ENCODE peak calls at places on chromosomes 1 and 21, in four cellular contexts. P is HepG2, W is K562, U is SK-N-SH. S is an unnamed sample.

GRCh38 chr1:33161061-33161681 is 20.7 kb downstream of the TRIM62 start:
- DNase-seq in P (no peak), W (no peak), U (peak; percentile 97), S (peak; percentile 33)

GRCh38 chr21:31218830-31219608 is 125.0 kb downstream of the TIAM1 start:
- DNase-seq in P (no peak), W (no peak), U (no peak), S (no peak)

GRCh38 chr1:154982897-154983648 is at the start of gene FLAD1:
- DNase-seq in P (peak; percentile 99), W (peak; percentile 99), U (peak; percentile 93), S (peak; percentile 98)

GRCh38 chr1:51234721-51235425 is 1.2 kb upstream of the RNF11 start:
- DNase-seq in P (peak; percentile 59), W (peak; percentile 88), U (peak; percentile 55), S (no peak)

GRCh38 chr1:64701071-64701470 is 43.8 kb upstream of the RAVER2 start:
- DNase-seq in P (no peak), W (no peak), U (no peak), S (no peak)

GRCh38 chr1:186404454-186405051 is 28.9 kb downstream of the ODR4 start:
- DNase-seq in P (peak; percentile 27), W (peak; percentile 69), U (peak; percentile 32), S (no peak)

GRCh38 chr1:59733443-59734141 is 81.2 kb upstream of the HOOK1 start:
- DNase-seq in P (no peak), W (peak; percentile 13), U (no peak), S (no peak)

GRCh38 chr1:204453141-204453772 is 41.3 kb downstream of the PIK3C2B start:
- DNase-seq in P (no peak), W (no peak), U (no peak), S (no peak)

GRCh38 chr1:100440075-100440809 is 87.9 kb downstream of the CDC14A start:
- DNase-seq in P (peak; percentile 2), W (peak; percentile 83), U (peak; percentile 35), S (no peak)

GRCh38 chr1:227318003-227318851 is at the start of gene CDC42BPA:
- DNase-seq in P (peak; percentile 46), W (peak; percentile 95), U (peak; percentile 95), S (peak; percentile 79)

GRCh38 chr1:210230149-210230695 is 2.4 kb upstream of the SERTAD4 start:
- DNase-seq in P (no peak), W (no peak), U (no peak), S (no peak)

GRCh38 chr1:154869351-154870116 is 547 bp downstream of the KCNN3 start:
- DNase-seq in P (no peak), W (no peak), U (peak; percentile 80), S (no peak)

GRCh38 chr1:226723640-226724532 is 15.2 kb downstream of the ITPKB start:
- DNase-seq in P (no peak), W (peak; percentile 23), U (no peak), S (peak; percentile 53)

GRCh38 chr1:230866171-230866811 is 2.0 kb downstream of the C1orf198 start:
- DNase-seq in P (no peak), W (peak; percentile 30), U (no peak), S (no peak)

GRCh38 chr1:72283204-72284083 is 1.1 kb upstream of the NEGR1 start:
- DNase-seq in P (no peak), W (no peak), U (peak; percentile 73), S (peak; percentile 34)

GRCh38 chr1:223233019-223233409 is 90.0 kb upstream of the TLR5 start:
- DNase-seq in P (no peak), W (peak; percentile 20), U (no peak), S (no peak)

GRCh38 chr1:31937300-31938183 is 626 bp downstream of the PTP4A2 start:
- DNase-seq in P (peak; percentile 39), W (peak; percentile 85), U (peak; percentile 89), S (peak; percentile 53)

GRCh38 chr1:162404550-162405160 is 7.3 kb downstream of the SH2D1B start:
- DNase-seq in P (no peak), W (no peak), U (no peak), S (no peak)

GRCh38 chr1:208931936-208932335 is 651.6 kb upstream of the CAMK1G start:
- DNase-seq in P (no peak), W (no peak), U (no peak), S (no peak)

GRCh38 chr1:206982216-206982615 is 12.0 kb upstream of the FCAMR start:
- DNase-seq in P (peak; percentile 56), W (peak; percentile 78), U (peak; percentile 58), S (peak; percentile 59)

GRCh38 chr1:4369335-4369734 is 285.1 kb upstream of the AJAP1 start:
- DNase-seq in P (no peak), W (no peak), U (no peak), S (no peak)

GRCh38 chr1:41639332-41639936 is 155.0 kb upstream of the EDN2 start:
- DNase-seq in P (no peak), W (peak; percentile 12), U (no peak), S (no peak)

GRCh38 chr1:199691540-199691939 is 336.0 kb upstream of the NR5A2 start:
- DNase-seq in P (no peak), W (no peak), U (no peak), S (no peak)

GRCh38 chr1:205351984-205352713 is 4.6 kb downstream of the KLHDC8A start:
- DNase-seq in P (peak; percentile 12), W (peak; percentile 20), U (peak; percentile 57), S (peak; percentile 36)

GRCh38 chr1:35640380-35641232 is 720 bp downstream of the PSMB2 start:
- DNase-seq in P (no peak), W (peak; percentile 53), U (no peak), S (no peak)

GRCh38 chr1:228140724-228141081 is 624 bp downstream of the GUK1 start:
- DNase-seq in P (no peak), W (no peak), U (no peak), S (no peak)

GRCh38 chr1:44029911-44030605 is 1.2 kb downstream of the SLC6A9 start:
- DNase-seq in P (peak; percentile 65), W (peak; percentile 96), U (peak; percentile 88), S (peak; percentile 92)

GRCh38 chr1:50829010-50829958 is 130.8 kb downstream of the FAF1 start:
- DNase-seq in P (no peak), W (no peak), U (no peak), S (no peak)

GRCh38 chr1:183548136-183548535 is 42.1 kb downstream of the NCF2 start:
- DNase-seq in P (no peak), W (no peak), U (no peak), S (no peak)

GRCh38 chr1:99580451-99580850 is 65.5 kb upstream of the PALMD start:
- DNase-seq in P (no peak), W (no peak), U (no peak), S (no peak)

GRCh38 chr1:232183802-232184201 is 446.1 kb downstream of the SIPA1L2 start:
- DNase-seq in P (no peak), W (no peak), U (no peak), S (no peak)

GRCh38 chr1:34328281-34328680 is 151.6 kb downstream of the C1orf94 start:
- DNase-seq in P (no peak), W (no peak), U (no peak), S (no peak)

GRCh38 chr1:95073446-95073845 is 695 bp upstream of the ALG14 start:
- DNase-seq in P (no peak), W (no peak), U (peak; percentile 19), S (no peak)
- TF ChIP-seq USF2 in P (no peak), W (no peak), U (no peak), S (no peak)

GRCh38 chr1:91500756-91501526 is at the start of gene CDC7:
- DNase-seq in P (peak; percentile 86), W (peak; percentile 95), U (peak; percentile 90), S (peak; percentile 92)

GRCh38 chr1:91502138-91502881 is 1.7 kb downstream of the CDC7 start:
- DNase-seq in P (peak; percentile 79), W (peak; percentile 16), U (no peak), S (no peak)

GRCh38 chr1:91499904-91500755 is 521 bp upstream of the CDC7 start:
- DNase-seq in P (peak; percentile 82), W (peak; percentile 51), U (peak; percentile 3), S (no peak)

GRCh38 chr1:91502882-91503184 is 2.2 kb downstream of the CDC7 start:
- DNase-seq in P (peak; percentile 83), W (peak; percentile 68), U (no peak), S (no peak)

GRCh38 chr1:91501527-91501859 is 842 bp downstream of the CDC7 start:
- DNase-seq in P (no peak), W (peak; percentile 60), U (peak; percentile 53), S (no peak)
- TF ChIP-seq FOXJ3 in P (no peak), W (no peak), U (no peak), S (no peak)

GRCh38 chr21:44713846-44714245 is 2.5 kb upstream of the TSPEAR start:
- DNase-seq in P (no peak), W (no peak), U (no peak), S (no peak)

GRCh38 chr21:44710756-44711326 is 531 bp downstream of the TSPEAR start:
- DNase-seq in P (no peak), W (no peak), U (peak; percentile 16), S (peak; percentile 59)

GRCh38 chr21:44713130-44713529 is 1.8 kb upstream of the TSPEAR start:
- DNase-seq in P (no peak), W (no peak), U (peak; percentile 4), S (no peak)

GRCh38 chr21:44711327-44712202 is at the start of gene TSPEAR:
- DNase-seq in P (no peak), W (no peak), U (peak; percentile 48), S (no peak)

DNA sequence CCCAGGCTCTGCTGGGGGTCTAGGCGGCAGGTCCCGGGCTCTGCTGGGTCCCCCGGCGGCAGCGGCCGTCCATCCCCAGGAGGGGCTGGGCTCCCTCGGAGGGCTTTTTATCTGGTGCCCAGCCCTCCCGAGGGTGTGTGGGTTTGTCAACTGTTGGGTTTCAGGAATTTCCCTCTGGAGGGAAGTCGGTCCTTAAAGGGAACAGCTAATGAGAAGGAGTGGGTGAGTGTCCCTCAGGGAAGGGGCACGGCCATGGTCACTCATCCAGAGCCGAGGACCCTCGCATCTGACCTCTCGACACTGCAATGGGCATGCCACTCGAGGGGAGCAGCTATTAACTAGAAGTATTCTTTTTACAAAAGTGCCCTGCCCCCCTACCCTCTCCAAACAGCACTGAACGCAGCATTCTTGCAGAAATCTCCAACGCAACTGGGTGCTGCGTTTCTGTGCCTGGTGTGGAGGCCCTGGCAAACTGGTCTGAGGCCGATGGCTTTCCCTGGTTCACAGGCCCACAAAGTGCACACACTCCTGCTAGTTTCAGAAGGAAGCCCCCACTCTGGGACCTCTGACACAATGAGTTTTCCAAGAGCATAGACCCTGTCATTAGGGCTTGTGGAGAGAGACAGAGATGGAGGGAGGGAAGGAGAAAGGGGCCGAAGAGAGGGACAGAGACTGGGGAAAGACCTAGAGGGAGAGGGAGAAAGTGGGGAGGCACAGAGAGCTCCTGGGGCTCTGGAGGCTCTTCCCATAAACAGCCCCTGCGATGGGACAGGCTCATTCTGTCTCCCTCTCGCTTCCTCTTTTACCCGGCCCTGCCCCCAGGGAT is 1.0 kb upstream of the TSPEAR start:
- DNase-seq in P (no peak), W (no peak), U (no peak), S (no peak)
- TF ChIP-seq USF2 in P (no peak), W (no peak), U (no peak), S (no peak)

GRCh38 chr1:2406451-2407041 is 5.8 kb downstream of the PEX10 start:
- DNase-seq in P (no peak), W (no peak), U (no peak), S (peak; percentile 43)
- TF ChIP-seq FOXJ3 in P (no peak), W (no peak), U (no peak), S (no peak)

S was measured in WTC11.